ENCODE peak calls at places on chromosomes 4 and X, in six cellular contexts. N is body of pancreas, S is aorta, U is HCT116, G is tibial nerve, V is psoas muscle. T is an unnamed sample.

GRCh38 chr4:154977228-154977627 is 196.2 kb downstream of the RBM46 start:
- DNase-seq in N (no peak), S (no peak), U (no peak), G (no peak), V (no peak), T (no peak)

GRCh38 chr4:184237612-184238011 is 19.9 kb upstream of the ENPP6 start:
- DNase-seq in N (no peak), S (no peak), U (no peak), G (no peak), V (no peak), T (no peak)

GRCh38 chr4:140163029-140163810 is 9.2 kb upstream of the MAML3 start:
- DNase-seq in N (no peak), S (peak), U (no peak), G (peak), V (no peak), T (no peak)

GRCh38 chrX:139881130-139881529 is 51.7 kb downstream of the ATP11C start:
- DNase-seq in N (no peak), S (no peak), U (peak), G (no peak), V (no peak), T (no peak)

GRCh38 chr4:51836531-51836930 is 6.4 kb upstream of the DCUN1D4 start:
- DNase-seq in N (no peak), S (no peak), U (no peak), G (no peak), V (no peak), T (no peak)

GRCh38 chr4:143358923-143359694 is 22.4 kb downstream of the GAB1 start:
- DNase-seq in N (peak), S (peak), U (no peak), G (no peak), V (no peak), T (peak)

GRCh38 chrX:39000802-39001201 is 199.5 kb downstream of the MID1IP1 start:
- DNase-seq in N (no peak), S (no peak), U (no peak), G (no peak), V (no peak), T (no peak)

GRCh38 chr4:125741825-125742452 is 427.2 kb downstream of the FAT4 start:
- DNase-seq in N (no peak), S (no peak), U (no peak), G (no peak), V (no peak), T (peak)

GRCh38 chrX:21612154-21612553 is 46.0 kb downstream of the KLHL34 start:
- DNase-seq in N (no peak), S (no peak), U (no peak), G (no peak), V (no peak), T (no peak)

GRCh38 chr4:143405197-143405730 is 68.6 kb downstream of the GAB1 start:
- DNase-seq in N (no peak), S (no peak), U (no peak), G (no peak), V (no peak), T (no peak)

GRCh38 chrX:118496763-118497079 is 1.1 kb downstream of the DOCK11 start:
- DNase-seq in N (no peak), S (no peak), U (no peak), G (no peak), V (no peak), T (no peak)

GRCh38 chr4:89894654-89895652 is at the start of gene MMRN1:
- DNase-seq in N (no peak), S (no peak), U (no peak), G (no peak), V (no peak), T (peak)
- H3K4me3 ChIP-seq in N (no peak), S (no peak), U (no peak), G (no peak), V (no peak), T (no peak)

GRCh38 chrX:46737462-46737861 is 21.5 kb downstream of the SLC9A7 start:
- DNase-seq in N (no peak), S (no peak), U (no peak), G (no peak), V (no peak), T (no peak)

GRCh38 chrX:46737041-46737440 is 21.9 kb downstream of the SLC9A7 start:
- DNase-seq in N (no peak), S (no peak), U (no peak), G (no peak), V (no peak), T (no peak)

GRCh38 chrX:46730765-46731164 is 28.2 kb downstream of the SLC9A7 start:
- DNase-seq in N (no peak), S (no peak), U (no peak), G (no peak), V (no peak), T (no peak)

GRCh38 chrX:46735625-46736024 is 23.3 kb downstream of the SLC9A7 start:
- DNase-seq in N (no peak), S (no peak), U (no peak), G (no peak), V (no peak), T (no peak)

DNA sequence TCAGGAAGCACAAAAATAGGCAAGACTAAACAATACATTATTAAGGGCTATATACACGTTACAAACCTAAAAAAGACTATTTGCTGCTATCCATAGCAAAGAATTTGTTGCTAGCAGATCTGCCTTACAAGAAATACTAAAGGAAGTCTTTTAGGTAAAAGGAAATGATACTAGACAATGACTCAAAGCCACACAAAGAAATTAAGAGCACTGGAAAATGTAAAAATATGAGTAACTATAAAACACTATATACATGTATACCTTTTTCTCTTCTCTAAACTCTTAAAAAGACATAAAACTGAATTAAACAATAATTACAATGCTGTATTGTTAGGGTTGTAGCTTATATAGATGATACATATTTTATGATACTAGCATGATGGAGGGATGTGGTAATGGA is 25.7 kb downstream of the SLC9A7 start:
- DNase-seq in N (no peak), S (no peak), U (no peak), G (no peak), V (no peak), T (no peak)
- H3K4me3 ChIP-seq in N (no peak), S (no peak), U (no peak), G (no peak), V (no peak), T (no peak)

GRCh38 chrX:121254336-121254735 is 206.9 kb downstream of the GLUD2 start:
- DNase-seq in N (no peak), S (no peak), U (no peak), G (no peak), V (no peak), T (peak)

GRCh38 chrX:121259170-121259569 is 211.8 kb downstream of the GLUD2 start:
- DNase-seq in N (no peak), S (no peak), U (no peak), G (no peak), V (no peak), T (no peak)

GRCh38 chrX:121260568-121261240 is 213.3 kb downstream of the GLUD2 start:
- DNase-seq in N (no peak), S (no peak), U (no peak), G (no peak), V (no peak), T (no peak)

GRCh38 chrX:121258545-121258944 is 211.1 kb downstream of the GLUD2 start:
- DNase-seq in N (no peak), S (no peak), U (no peak), G (no peak), V (no peak), T (no peak)

DNA sequence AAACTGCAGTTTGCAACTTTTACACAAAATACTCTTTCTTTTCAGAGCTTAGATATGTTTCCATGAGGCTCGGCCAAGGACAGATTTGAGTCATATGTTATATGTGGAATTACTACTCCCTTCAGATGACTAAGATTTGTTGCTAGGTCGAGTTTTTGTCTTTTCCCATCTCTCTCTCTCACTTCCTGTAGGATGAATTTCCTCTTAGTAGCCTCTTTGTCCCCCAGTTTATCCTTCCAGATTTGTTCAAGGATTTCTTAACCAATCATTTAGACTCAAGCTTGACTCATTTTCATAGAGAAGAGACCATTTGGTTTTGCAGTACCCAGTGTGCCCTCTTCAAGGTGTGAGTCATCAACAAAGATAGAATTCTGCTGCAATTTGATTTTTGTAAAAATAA is 209.2 kb downstream of the GLUD2 start:
- DNase-seq in N (no peak), S (no peak), U (no peak), G (no peak), V (no peak), T (no peak)
- H3K4me3 ChIP-seq in N (no peak), S (no peak), U (no peak), G (no peak), V (no peak), T (no peak)

DNA sequence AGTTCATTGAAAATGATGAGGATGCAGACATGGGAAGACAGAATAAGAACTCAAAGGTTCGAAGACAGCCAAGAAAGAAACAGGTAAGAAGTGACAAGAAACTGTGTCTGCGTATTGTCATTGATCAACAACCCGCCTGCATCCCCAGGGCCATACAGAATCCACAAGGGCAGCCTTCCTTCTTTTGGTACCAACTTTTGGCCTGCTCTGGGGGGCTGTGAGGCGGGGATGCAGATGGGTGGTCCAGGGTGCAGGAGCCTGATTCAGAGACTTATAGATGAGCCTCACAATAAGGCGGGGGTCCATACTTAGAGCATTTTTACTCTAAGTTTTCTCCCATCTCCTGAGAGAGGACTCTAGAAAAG is 9.0 kb downstream of the CC2D2A start:
- DNase-seq in N (no peak), S (no peak), U (no peak), G (no peak), V (no peak), T (no peak)
- H3K4me3 ChIP-seq in N (no peak), S (no peak), U (no peak), G (no peak), V (no peak), T (no peak)

GRCh38 chrX:34656842-34657780 is at the start of gene TMEM47:
- DNase-seq in N (peak), S (peak), U (no peak), G (peak), V (peak), T (no peak)
- H3K4me3 ChIP-seq in N (peak), S (peak), U (no peak), G (peak), V (peak), T (no peak)

GRCh38 chr4:68906238-68907137 is 45.1 kb downstream of the UGT2A3 start:
- DNase-seq in N (peak), S (no peak), U (no peak), G (no peak), V (no peak), T (no peak)
- H3K4me3 ChIP-seq in N (no peak), S (no peak), U (no peak), G (no peak), V (no peak), T (no peak)

DNA sequence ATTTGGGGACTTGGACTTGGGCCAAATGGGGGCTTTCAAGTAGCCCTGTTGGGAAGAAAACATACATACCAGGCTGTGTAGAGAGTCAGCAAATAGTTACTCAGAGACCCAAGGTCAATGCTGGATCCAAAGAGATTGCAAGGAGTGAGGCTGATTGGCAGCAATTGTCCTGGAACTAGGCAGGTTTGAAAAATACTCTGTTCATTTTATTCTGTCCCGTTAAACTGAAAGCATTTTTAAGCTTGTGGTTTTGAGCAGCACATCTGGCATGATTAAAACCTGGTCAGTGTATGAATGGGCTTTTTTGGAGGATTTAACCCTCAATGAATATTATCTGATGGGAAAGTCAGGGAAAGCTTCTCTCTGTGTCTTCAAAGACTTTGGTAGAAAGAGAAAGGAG is 294.3 kb upstream of the BOD1L1 start:
- DNase-seq in N (no peak), S (no peak), U (no peak), G (no peak), V (no peak), T (no peak)
- H3K4me3 ChIP-seq in N (no peak), S (no peak), U (no peak), G (no peak), V (no peak), T (no peak)

GRCh38 chr4:76305971-76306881 is at the start of gene STBD1:
- DNase-seq in N (peak), S (peak), U (peak), G (peak), V (peak), T (no peak)

GRCh38 chr4:76309939-76310549 is 3.5 kb downstream of the STBD1 start:
- DNase-seq in N (no peak), S (no peak), U (no peak), G (no peak), V (no peak), T (no peak)

GRCh38 chr4:76308548-76308947 is 2.0 kb downstream of the STBD1 start:
- DNase-seq in N (peak), S (no peak), U (no peak), G (no peak), V (peak), T (no peak)

GRCh38 chr4:76306882-76307669 is 543 bp downstream of the STBD1 start:
- DNase-seq in N (peak), S (peak), U (no peak), G (peak), V (peak), T (no peak)

GRCh38 chr4:76307670-76308014 is 1.1 kb downstream of the STBD1 start:
- DNase-seq in N (peak), S (peak), U (no peak), G (no peak), V (peak), T (no peak)
- H3K4me3 ChIP-seq in N (peak), S (peak), U (peak), G (no peak), V (peak), T (no peak)

DNA sequence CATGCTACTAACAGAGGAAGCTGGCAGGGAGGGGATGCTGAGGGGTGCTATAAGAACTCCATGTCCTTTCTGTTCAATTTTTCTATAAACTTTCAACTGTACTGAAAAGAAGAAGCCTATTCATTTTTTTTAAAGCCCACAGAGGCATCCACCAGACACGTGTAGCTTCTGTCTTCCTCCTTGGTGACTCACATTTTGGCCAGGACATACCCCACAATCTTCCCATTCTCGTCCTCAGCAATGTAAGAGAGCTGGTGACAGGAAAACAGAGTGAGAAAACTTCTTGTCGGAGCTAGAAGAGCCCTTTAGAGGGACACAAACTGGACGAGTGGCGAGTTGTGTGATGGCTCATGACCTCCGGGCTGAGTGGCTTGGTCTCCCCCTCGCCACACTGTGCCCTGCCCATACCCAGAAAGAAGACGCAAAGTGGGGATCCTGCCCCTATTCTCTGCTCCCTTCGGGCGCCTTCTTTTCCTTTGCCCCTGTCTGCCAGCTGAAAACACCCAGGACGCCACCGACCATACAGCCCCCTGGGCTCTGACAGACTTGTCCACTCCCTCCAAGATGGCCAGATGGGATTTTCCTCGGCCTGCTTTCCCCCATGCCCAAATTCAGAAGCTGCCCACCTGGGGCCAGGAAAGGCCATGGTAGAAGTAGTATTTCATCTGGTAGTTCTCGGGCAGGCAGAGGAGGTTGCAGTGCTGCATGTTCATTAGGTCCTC is 925 bp downstream of the NAA10 start:
- DNase-seq in N (no peak), S (peak), U (no peak), G (no peak), V (no peak), T (no peak)
- H3K4me3 ChIP-seq in N (peak), S (peak), U (peak), G (peak), V (peak), T (peak)